ENCODE peak calls at places on chromosomes 4 and X, in six cellular contexts. Y is SK-N-SH, R is K562, A is HepG2, G is GM12878, L is H1. J is an unnamed sample.

GRCh38 chr4:3391422-3391821 is 50.3 kb upstream of the HGFAC start:
- DNase-seq in Y (no peak), R (no peak), A (no peak), G (no peak), L (peak; percentile 43), J (no peak)

GRCh38 chr4:185143596-185143969 is 517 bp downstream of the SLC25A4 start:
- DNase-seq in Y (peak; percentile 65), R (no peak), A (peak; percentile 22), G (no peak), L (no peak), J (no peak)

GRCh38 chr4:26083987-26084386 is 170.0 kb downstream of the SMIM20 start:
- DNase-seq in Y (no peak), R (no peak), A (no peak), G (peak; percentile 67), L (no peak), J (peak; percentile 65)

GRCh38 chr4:158172558-158173258 is at the start of gene GASK1B:
- DNase-seq in Y (peak; percentile 47), R (no peak), A (peak; percentile 81), G (no peak), L (no peak), J (peak; percentile 49)

GRCh38 chr4:138912714-138913340 is 102.8 kb upstream of the NOCT start:
- DNase-seq in Y (no peak), R (no peak), A (no peak), G (no peak), L (no peak), J (no peak)

GRCh38 chr4:153789741-153790651 is 1.1 kb upstream of the SFRP2 start:
- DNase-seq in Y (peak; percentile 38), R (no peak), A (no peak), G (no peak), L (peak; percentile 85), J (no peak)

GRCh38 chrX:56963377-56963776 is 32.0 kb downstream of the SPIN3 start:
- DNase-seq in Y (no peak), R (no peak), A (no peak), G (no peak), L (no peak), J (no peak)

GRCh38 chr4:94530073-94530472 is 78.3 kb downstream of the PDLIM5 start:
- DNase-seq in Y (no peak), R (no peak), A (no peak), G (no peak), L (no peak), J (no peak)

GRCh38 chr4:41177016-41177415 is 37.3 kb downstream of the APBB2 start:
- DNase-seq in Y (no peak), R (no peak), A (peak; percentile 80), G (no peak), L (no peak), J (no peak)

GRCh38 chr4:55925235-55925634 is 23.5 kb upstream of the CEP135 start:
- DNase-seq in Y (no peak), R (no peak), A (no peak), G (no peak), L (no peak), J (no peak)

GRCh38 chrX:80808854-80809493 is 703 bp downstream of the BRWD3 start:
- DNase-seq in Y (peak; percentile 27), R (peak; percentile 3), A (no peak), G (no peak), L (peak; percentile 46), J (no peak)

GRCh38 chr4:11214281-11214680 is 214.4 kb downstream of the HS3ST1 start:
- DNase-seq in Y (no peak), R (no peak), A (peak; percentile 7), G (no peak), L (no peak), J (no peak)

GRCh38 chr4:181181331-181181730 is 1061.9 kb upstream of the TENM3 start:
- DNase-seq in Y (no peak), R (no peak), A (no peak), G (no peak), L (no peak), J (no peak)

GRCh38 chrX:87583679-87584078 is 66.1 kb downstream of the KLHL4 start:
- DNase-seq in Y (peak; percentile 2), R (peak; percentile 8), A (peak; percentile 3), G (no peak), L (peak; percentile 48), J (no peak)

GRCh38 chrX:53992589-53992988 is 51.7 kb downstream of the PHF8 start:
- DNase-seq in Y (no peak), R (no peak), A (no peak), G (no peak), L (no peak), J (peak; percentile 12)

GRCh38 chrX:67614414-67614813 is 70.6 kb downstream of the AR start:
- DNase-seq in Y (no peak), R (no peak), A (no peak), G (no peak), L (no peak), J (no peak)

GRCh38 chr4:67556426-67556825 is 2.1 kb upstream of the STAP1 start:
- DNase-seq in Y (no peak), R (no peak), A (no peak), G (no peak), L (no peak), J (no peak)

GRCh38 chrX:38189431-38190128 is 31.1 kb downstream of the SRPX start:
- DNase-seq in Y (no peak), R (no peak), A (no peak), G (no peak), L (no peak), J (no peak)

GRCh38 chr4:168128601-168129000 is 36.3 kb downstream of the ANXA10 start:
- DNase-seq in Y (no peak), R (no peak), A (no peak), G (no peak), L (no peak), J (no peak)

GRCh38 chr4:3415471-3416141 is 26.2 kb upstream of the HGFAC start:
- DNase-seq in Y (no peak), R (no peak), A (no peak), G (no peak), L (no peak), J (no peak)

GRCh38 chr4:6427439-6428090 is 44.8 kb downstream of the PPP2R2C start:
- DNase-seq in Y (no peak), R (no peak), A (no peak), G (no peak), L (no peak), J (no peak)

GRCh38 chr4:109730294-109731051 is 603 bp upstream of the PLA2G12A start:
- DNase-seq in Y (peak; percentile 59), R (peak; percentile 15), A (no peak), G (peak; percentile 13), L (peak; percentile 84), J (no peak)

GRCh38 chrX:101223226-101223625 is 3.6 kb downstream of the DRP2 start:
- DNase-seq in Y (no peak), R (no peak), A (no peak), G (no peak), L (no peak), J (no peak)

GRCh38 chrX:110803506-110803905 is 7.9 kb upstream of the CHRDL1 start:
- DNase-seq in Y (no peak), R (no peak), A (no peak), G (no peak), L (no peak), J (no peak)

GRCh38 chr4:2303121-2303685 is 41.3 kb upstream of the MXD4 start:
- DNase-seq in Y (no peak), R (no peak), A (no peak), G (no peak), L (peak; percentile 36), J (no peak)

DNA sequence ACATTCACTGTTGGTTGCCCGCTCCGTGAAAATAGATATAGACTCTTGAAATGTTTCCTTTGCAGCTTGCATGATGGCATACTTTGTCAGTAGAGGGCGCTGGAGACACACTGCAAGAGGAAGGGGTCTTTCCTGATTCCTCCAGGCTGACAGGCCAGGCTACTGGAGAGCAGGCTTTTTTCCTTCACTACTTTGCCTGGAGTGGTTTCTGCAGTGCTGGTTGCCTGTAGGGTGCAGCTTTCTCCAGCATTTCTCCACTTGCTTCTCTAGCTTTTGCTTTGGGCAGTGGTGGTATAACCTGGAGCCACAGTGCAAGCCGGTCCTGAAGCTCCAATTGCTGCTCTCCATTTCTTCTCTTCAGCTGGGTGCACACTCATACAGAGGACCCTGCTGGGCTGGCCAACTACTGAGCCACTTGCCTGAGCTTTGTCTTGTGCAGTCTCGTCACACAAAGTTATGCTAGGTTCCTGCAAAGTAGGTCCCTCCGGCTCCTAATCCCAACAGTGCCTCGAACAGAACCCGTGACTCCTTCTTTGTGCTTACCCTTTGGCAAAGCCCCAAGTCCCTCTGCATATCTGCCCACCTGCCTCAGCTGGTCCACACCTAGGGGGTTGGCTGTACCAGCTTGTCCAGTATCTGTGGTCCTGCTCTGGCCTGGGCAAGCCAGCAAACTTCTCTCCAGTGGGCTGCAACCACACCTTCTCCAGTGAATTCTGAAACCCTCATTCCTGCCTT is 46.3 kb downstream of the RASSF6 start:
- DNase-seq in Y (peak; percentile 37), R (peak; percentile 18), A (peak; percentile 79), G (peak; percentile 51), L (peak; percentile 75), J (peak; percentile 54)
- TF ChIP-seq RAD21 in Y (peak; percentile 69), R (peak; percentile 85), A (peak; percentile 89), G (peak; percentile 97), L (peak; percentile 97), J (peak; percentile 86)

GRCh38 chr4:119834901-119835300 is 206.3 kb upstream of the PDE5A start:
- DNase-seq in Y (no peak), R (no peak), A (no peak), G (no peak), L (no peak), J (no peak)
- TF ChIP-seq SIN3A in Y (no peak), R (no peak), A (no peak), G (no peak), L (no peak), J (no peak)

GRCh38 chrX:9019151-9019550 is 14.8 kb downstream of the FAM9B start:
- DNase-seq in Y (no peak), R (no peak), A (no peak), G (no peak), L (no peak), J (no peak)
- TF ChIP-seq RAD21 in Y (no peak), R (no peak), A (no peak), G (no peak), L (no peak), J (no peak)

GRCh38 chr4:8427262-8427661 is 13.3 kb downstream of the ACOX3 start:
- DNase-seq in Y (no peak), R (no peak), A (no peak), G (no peak), L (no peak), J (no peak)

GRCh38 chr4:8428288-8429097 is 12.0 kb downstream of the ACOX3 start:
- DNase-seq in Y (peak; percentile 99), R (peak; percentile 97), A (peak; percentile 67), G (peak; percentile 41), L (peak; percentile 100), J (peak; percentile 63)

GRCh38 chr4:8422786-8423185 is 17.7 kb downstream of the ACOX3 start:
- DNase-seq in Y (no peak), R (no peak), A (no peak), G (no peak), L (no peak), J (no peak)

GRCh38 chr4:8431553-8431952 is 9.0 kb downstream of the ACOX3 start:
- DNase-seq in Y (no peak), R (no peak), A (no peak), G (no peak), L (no peak), J (no peak)

DNA sequence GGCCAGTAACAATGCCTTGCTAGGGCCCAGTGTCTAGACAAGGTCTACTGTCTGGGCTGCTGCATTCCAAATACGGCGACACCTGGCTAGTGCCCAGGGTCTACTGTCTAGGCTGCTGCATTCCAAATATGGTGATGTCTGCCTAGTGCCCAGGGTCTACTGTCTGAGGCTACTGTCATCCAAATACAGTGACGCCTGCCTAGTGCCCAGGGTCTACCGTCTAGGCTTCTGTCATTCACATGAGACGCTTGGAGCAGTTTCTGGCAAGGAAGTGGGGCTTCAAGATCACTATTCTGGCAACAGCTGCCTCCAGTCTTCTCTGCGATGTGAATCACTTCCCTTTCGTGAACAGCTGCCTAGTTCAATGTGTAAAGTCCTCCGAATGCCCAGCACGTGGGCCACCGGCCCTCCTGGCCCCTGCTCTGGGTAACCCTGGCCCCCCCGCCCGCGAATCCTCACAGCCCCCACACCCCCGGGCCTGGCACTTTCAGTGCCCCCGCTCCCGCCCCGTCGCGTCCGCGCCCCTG is 12.7 kb downstream of the ACOX3 start:
- DNase-seq in Y (peak; percentile 39), R (no peak), A (peak; percentile 76), G (no peak), L (no peak), J (no peak)
- TF ChIP-seq SIN3A in Y (no peak), R (no peak), A (no peak), G (no peak), L (no peak), J (no peak)

J was measured in HCT116.